ENCODE peak calls at places on chromosome 7, in nine cellular contexts. R is endothelial cell, P is cardiac muscle cell, V is RWPE1, K is colonic mucosa, F is MM.1S, E is GM20000, Q is uterus, Y is astrocyte. W is an unnamed sample.

GRCh38 chr7:18978108-18978495 is 139.3 kb downstream of the TWIST1 start:
- DNase-seq in R (no peak), K (no peak), F (no peak), V (peak; percentile 85), E (no peak), Q (no peak), P (no peak), Y (peak; percentile 97), W (no peak)

GRCh38 chr7:51327287-51327717 is 10.7 kb upstream of the COBL start:
- DNase-seq in V (no peak), K (no peak), R (no peak), Y (no peak), P (no peak), F (no peak), E (no peak), Q (no peak), W (no peak)

GRCh38 chr7:132548489-132549078 is 27.7 kb downstream of the PLXNA4 start:
- DNase-seq in E (no peak), V (no peak), P (no peak), K (no peak), Q (no peak), F (no peak), Y (peak; percentile 93), R (no peak), W (no peak)

GRCh38 chr7:83603644-83604043 is 45.3 kb downstream of the SEMA3E start:
- DNase-seq in F (no peak), R (no peak), E (no peak), V (no peak), Y (no peak), K (no peak), Q (no peak), P (no peak), W (no peak)

GRCh38 chr7:106285801-106286492 is 1.2 kb upstream of the NAMPT start:
- DNase-seq in V (no peak), E (peak; percentile 66), P (no peak), F (peak; percentile 22), Y (peak; percentile 48), Q (peak; percentile 57), R (no peak), K (no peak), W (peak; percentile 80)

GRCh38 chr7:40428421-40428820 is 293.6 kb downstream of the SUGCT start:
- DNase-seq in Q (no peak), Y (no peak), P (no peak), V (no peak), F (no peak), K (no peak), E (no peak), R (no peak), W (no peak)

GRCh38 chr7:6401536-6401935 is 46.2 kb downstream of the DAGLB start:
- DNase-seq in R (no peak), Q (no peak), F (no peak), P (no peak), E (no peak), K (no peak), Y (no peak), V (no peak), W (no peak)

GRCh38 chr7:76300210-76300731 is 2.2 kb upstream of the HSPB1 start:
- DNase-seq in R (no peak), F (no peak), Y (peak; percentile 87), K (peak; percentile 67), P (no peak), E (no peak), V (peak; percentile 80), Q (no peak), W (no peak)

GRCh38 chr7:135846339-135846738 is 97.7 kb upstream of the FAM180A start:
- DNase-seq in K (no peak), V (no peak), P (no peak), Q (no peak), E (no peak), F (no peak), Y (no peak), R (no peak), W (no peak)

GRCh38 chr7:118259115-118259514 is 34.6 kb downstream of the ANKRD7 start:
- DNase-seq in Y (no peak), P (no peak), V (no peak), F (peak; percentile 28), K (no peak), E (no peak), R (no peak), Q (no peak), W (no peak)

GRCh38 chr7:146791344-146792300 is 675.0 kb downstream of the CNTNAP2 start:
- DNase-seq in V (no peak), Q (no peak), Y (no peak), R (no peak), K (no peak), F (no peak), P (no peak), E (no peak), W (no peak)

GRCh38 chr7:6496842-6497636 is 49.3 kb upstream of the DAGLB start:
- DNase-seq in V (peak; percentile 44), Q (no peak), K (no peak), F (no peak), P (no peak), E (no peak), Y (no peak), R (no peak), W (no peak)

GRCh38 chr7:128247640-128248194 is 6.6 kb downstream of the LEP start:
- DNase-seq in V (no peak), K (no peak), Q (no peak), E (no peak), F (no peak), Y (peak; percentile 18), R (no peak), P (no peak), W (no peak)

GRCh38 chr7:73865738-73866445 is 4.9 kb downstream of the TMEM270 start:
- DNase-seq in Y (peak; percentile 7), V (peak; percentile 34), Q (no peak), R (peak; percentile 65), P (peak; percentile 72), K (no peak), F (peak; percentile 46), E (peak; percentile 61), W (peak; percentile 69)

GRCh38 chr7:37320140-37320839 is 128.4 kb downstream of the ELMO1 start:
- DNase-seq in K (no peak), F (no peak), V (no peak), R (no peak), Y (no peak), P (no peak), Q (no peak), E (no peak), W (no peak)

GRCh38 chr7:46494441-46494840 is 573.4 kb upstream of the IGFBP3 start:
- DNase-seq in E (no peak), Y (no peak), V (no peak), F (no peak), R (no peak), P (no peak), K (no peak), Q (no peak), W (no peak)

GRCh38 chr7:96303686-96304443 is 18.0 kb downstream of the SLC25A13 start:
- DNase-seq in K (no peak), V (no peak), P (no peak), E (no peak), F (no peak), Q (no peak), Y (peak; percentile 92), R (no peak), W (no peak)

GRCh38 chr7:55271069-55271468 is 94.1 kb upstream of the LANCL2 start:
- DNase-seq in V (no peak), E (no peak), R (no peak), Y (no peak), Q (no peak), P (no peak), K (no peak), F (no peak), W (peak; percentile 34)
- TF ChIP-seq CTCF in V (peak; percentile 9), E (no peak), R (no peak), Y (peak; percentile 54), Q (no peak), P (peak; percentile 50), K (peak; percentile 14), F (peak; percentile 35), W (peak; percentile 26)

GRCh38 chr7:123285076-123285700 is 85.4 kb upstream of the SLC13A1 start:
- DNase-seq in K (no peak), Y (no peak), R (peak; percentile 7), E (no peak), F (no peak), Q (no peak), P (no peak), V (no peak), W (no peak)
- TF ChIP-seq CTCF in K (no peak), Y (no peak), R (peak; percentile 8), E (no peak), F (no peak), Q (no peak), P (no peak), V (no peak), W (no peak)

DNA sequence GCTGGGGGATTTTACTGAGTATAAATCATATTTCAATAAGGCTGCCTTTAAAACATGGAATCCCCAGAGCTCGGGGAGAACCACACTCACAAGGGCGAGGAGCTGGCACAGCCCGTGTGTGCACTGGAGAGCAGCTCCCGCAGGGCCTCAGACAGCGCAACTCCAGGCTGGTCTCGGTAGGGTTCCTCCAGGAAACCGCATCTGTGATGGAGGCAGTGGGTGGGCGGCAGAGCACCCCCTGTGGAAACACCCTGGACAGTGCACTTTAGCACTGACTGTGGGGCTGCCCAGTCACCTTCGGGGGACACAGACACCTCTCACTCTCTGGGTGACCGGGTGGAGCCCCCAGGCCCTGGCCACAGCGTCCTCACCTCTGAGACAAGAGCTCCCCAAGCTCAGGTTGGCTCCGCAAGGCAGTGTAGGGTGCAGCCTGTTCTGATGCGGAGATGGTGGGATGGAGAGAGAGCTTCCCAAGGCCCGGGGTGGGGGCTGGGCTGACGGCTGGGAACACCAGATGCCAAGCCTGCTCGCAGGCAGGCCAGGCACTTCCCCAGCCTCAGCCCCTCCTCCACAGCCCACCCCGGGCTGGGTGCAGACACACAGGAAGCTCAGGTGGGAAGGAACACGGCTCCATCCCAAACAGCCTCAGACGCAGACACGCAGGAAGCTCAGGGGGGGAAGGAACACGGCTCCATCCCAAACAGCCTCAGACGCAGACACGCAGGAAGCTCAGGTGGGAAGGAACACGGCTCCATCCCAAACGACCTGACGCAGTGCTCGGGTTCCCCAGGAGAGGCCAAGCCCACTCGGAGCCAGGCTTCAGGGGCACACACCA is 224.4 kb downstream of the MAD1L1 start:
- DNase-seq in K (no peak), F (no peak), V (no peak), P (no peak), Y (no peak), R (no peak), Q (no peak), E (no peak), W (no peak)
- TF ChIP-seq CTCF in K (no peak), F (no peak), V (no peak), P (no peak), Y (no peak), R (no peak), Q (no peak), E (no peak), W (no peak)

DNA sequence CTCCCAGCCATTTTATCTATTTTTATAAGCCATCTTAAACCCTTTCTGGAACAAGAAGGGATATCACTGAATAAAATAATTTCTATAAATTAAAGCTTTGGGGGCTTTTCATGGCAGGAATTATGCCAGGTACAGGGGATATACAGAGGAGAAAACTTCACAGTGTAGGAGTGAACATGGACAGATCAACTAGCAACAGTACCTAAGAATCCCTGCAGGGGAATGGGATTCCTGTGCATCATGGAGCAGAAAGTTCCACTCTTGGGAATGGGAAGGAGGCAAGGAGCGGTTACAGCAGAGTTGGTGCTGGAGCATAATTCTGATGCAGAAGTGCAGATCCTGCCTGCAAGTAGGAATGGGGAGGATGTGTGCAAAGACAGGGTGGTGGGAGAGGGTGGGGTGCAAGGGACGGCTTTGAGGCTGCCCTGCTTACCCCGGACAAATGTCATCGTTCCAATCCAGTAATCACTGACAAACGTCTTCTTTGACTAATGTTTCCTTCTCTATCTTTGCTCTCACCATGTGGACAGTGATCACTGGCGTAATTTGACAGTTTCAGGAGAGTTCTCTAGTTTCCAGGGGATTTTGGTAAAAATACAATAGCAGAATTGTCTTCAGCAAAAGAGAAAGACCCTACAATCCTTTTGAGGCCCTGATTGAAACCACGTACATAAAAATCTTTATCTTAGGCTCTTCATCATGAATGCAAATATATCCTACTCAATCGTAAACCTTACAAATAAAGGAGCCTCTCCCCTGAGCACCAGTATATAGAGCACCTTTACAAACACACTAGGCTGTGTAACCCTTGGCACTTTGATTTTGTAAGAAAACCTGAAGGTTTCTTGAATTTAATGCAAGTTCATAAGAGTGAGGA is 196.7 kb downstream of the HECW1 start:
- DNase-seq in P (no peak), K (no peak), R (no peak), F (no peak), E (peak; percentile 38), Y (no peak), V (no peak), Q (no peak), W (peak; percentile 38)
- TF ChIP-seq CTCF in P (no peak), K (no peak), R (peak; percentile 21), F (no peak), E (no peak), Y (no peak), V (no peak), Q (no peak), W (no peak)